ENCODE peak calls at places on chromosome 18, in five cellular contexts. Y is GM10248, L is HFFc6, B is AG04449, U is natural killer cell. M is an unnamed sample.

GRCh38 chr18:36149514-36150289 is 20.0 kb downstream of the ELP2 start:
- DNase-seq in B (no peak), L (no peak), Y (peak; percentile 52), U (no peak), M (peak; percentile 61)

GRCh38 chr18:4987452-4988405 is 209.3 kb downstream of the AKAIN1 start:
- DNase-seq in L (no peak), U (no peak), B (no peak), Y (no peak), M (no peak)

GRCh38 chr18:24023185-24023814 is 8.7 kb downstream of the TTC39C start:
- DNase-seq in B (no peak), L (no peak), Y (no peak), U (no peak), M (no peak)

GRCh38 chr18:26103579-26103978 is 13.2 kb upstream of the SS18 start:
- DNase-seq in U (no peak), B (no peak), Y (no peak), L (no peak), M (no peak)

GRCh38 chr18:56748698-56749268 is 97.6 kb downstream of the WDR7 start:
- DNase-seq in B (peak; percentile 0), L (peak; percentile 35), U (no peak), Y (peak; percentile 25), M (peak; percentile 31)

GRCh38 chr18:62584241-62585120 is 61.7 kb downstream of the ZCCHC2 start:
- DNase-seq in B (peak; percentile 49), U (peak; percentile 75), L (peak; percentile 84), Y (peak; percentile 88), M (peak; percentile 84)

GRCh38 chr18:44526705-44527415 is 153.8 kb upstream of the SETBP1 start:
- DNase-seq in Y (no peak), L (no peak), B (no peak), U (no peak), M (no peak)

GRCh38 chr18:74216661-74217110 is 68.4 kb downstream of the TIMM21 start:
- DNase-seq in Y (no peak), U (no peak), L (no peak), B (no peak), M (no peak)

GRCh38 chr18:9719421-9719981 is 11.4 kb downstream of the RAB31 start:
- DNase-seq in Y (no peak), U (no peak), B (no peak), L (peak; percentile 89), M (no peak)

GRCh38 chr18:44179693-44180092 is 501.0 kb upstream of the SETBP1 start:
- DNase-seq in B (no peak), L (no peak), Y (no peak), U (no peak), M (no peak)

DNA sequence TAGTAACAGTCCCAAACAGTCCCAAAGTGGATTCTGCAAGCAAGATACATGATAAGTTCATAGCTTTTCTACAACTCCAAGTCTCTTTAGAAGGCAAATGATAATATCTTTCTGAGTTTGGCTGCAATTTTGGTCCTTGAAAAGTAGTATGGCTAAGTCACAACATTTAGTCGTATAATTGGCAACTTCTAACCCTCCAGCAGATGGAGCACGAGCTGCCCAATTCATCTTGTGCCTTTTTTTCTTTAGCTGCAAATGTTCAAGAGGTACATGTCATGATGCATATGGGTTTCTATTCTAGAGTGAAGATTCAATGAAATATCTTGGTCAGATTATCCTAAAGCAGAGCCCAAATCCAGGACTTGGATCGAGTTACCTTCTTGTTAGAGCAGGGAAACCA is 127.0 kb upstream of the KLHL14 start:
- DNase-seq in U (no peak), L (no peak), Y (no peak), B (no peak), M (no peak)
- TF ChIP-seq CTCF in U (no peak), L (no peak), Y (no peak), B (no peak), M (no peak)

GRCh38 chr18:8478968-8479370 is 130.3 kb upstream of the RAB12 start:
- DNase-seq in U (no peak), L (no peak), B (no peak), Y (no peak), M (no peak)
- TF ChIP-seq CTCF in U (no peak), L (peak; percentile 60), B (no peak), Y (no peak), M (no peak)

DNA sequence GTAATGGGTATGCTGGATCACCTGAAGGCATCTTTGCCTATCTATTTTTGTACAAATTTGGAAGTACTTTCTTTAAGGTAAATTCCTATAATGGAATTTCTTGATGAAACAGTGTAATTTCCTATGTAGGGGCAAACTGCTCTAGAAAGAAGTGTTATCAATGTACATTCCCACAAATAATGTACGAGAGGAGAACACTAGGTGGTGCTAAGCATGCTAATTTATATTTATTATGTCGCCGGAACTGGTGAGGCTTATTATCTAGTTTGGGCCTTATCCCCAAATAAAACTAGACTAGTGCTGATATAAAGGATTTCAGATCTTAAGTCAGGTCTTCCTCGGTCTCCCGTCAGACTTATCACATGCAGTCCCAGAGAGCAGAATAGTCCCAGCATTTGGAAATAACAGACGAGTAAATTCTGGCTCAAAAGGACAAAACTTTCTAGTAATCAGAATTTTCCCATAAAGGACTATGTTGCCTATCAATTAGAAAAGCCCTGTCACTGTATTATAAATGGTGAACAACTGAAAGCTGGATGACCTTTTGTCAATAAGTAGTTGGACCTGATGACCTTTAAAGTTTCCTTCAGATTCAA is 86.9 kb upstream of the RBBP8 start:
- DNase-seq in L (no peak), B (no peak), U (no peak), Y (peak; percentile 24), M (peak; percentile 10)
- TF ChIP-seq CTCF in L (peak; percentile 72), B (peak; percentile 27), U (no peak), Y (peak; percentile 21), M (peak; percentile 15)

GRCh38 chr18:45749918-45750689 is 26.1 kb downstream of the SLC14A1 start:
- DNase-seq in B (no peak), Y (no peak), L (no peak), U (no peak), M (no peak)
- TF ChIP-seq CTCF in B (no peak), Y (no peak), L (no peak), U (no peak), M (no peak)

DNA sequence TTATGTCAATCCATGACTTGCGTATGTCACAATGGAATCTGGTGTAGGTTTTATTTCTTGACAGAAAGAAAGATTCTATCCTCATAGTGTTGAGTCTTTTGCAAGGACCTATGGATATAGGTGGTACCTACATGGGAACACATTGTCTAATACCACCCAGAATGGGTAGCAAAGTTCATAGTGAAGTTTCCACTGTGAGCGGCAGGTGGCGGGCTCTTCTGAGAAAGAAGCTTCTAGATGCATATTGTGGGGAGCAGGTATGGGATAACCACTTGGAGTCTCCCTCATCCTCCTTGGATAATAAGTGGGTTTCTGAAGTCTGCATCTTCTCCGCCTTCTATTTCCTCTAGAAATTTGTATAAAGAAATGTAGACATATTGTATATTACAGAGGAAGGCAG is 44.9 kb downstream of the LINC00305 start:
- DNase-seq in L (no peak), U (no peak), B (no peak), Y (no peak), M (no peak)
- TF ChIP-seq CTCF in L (peak; percentile 31), U (no peak), B (no peak), Y (no peak), M (no peak)

DNA sequence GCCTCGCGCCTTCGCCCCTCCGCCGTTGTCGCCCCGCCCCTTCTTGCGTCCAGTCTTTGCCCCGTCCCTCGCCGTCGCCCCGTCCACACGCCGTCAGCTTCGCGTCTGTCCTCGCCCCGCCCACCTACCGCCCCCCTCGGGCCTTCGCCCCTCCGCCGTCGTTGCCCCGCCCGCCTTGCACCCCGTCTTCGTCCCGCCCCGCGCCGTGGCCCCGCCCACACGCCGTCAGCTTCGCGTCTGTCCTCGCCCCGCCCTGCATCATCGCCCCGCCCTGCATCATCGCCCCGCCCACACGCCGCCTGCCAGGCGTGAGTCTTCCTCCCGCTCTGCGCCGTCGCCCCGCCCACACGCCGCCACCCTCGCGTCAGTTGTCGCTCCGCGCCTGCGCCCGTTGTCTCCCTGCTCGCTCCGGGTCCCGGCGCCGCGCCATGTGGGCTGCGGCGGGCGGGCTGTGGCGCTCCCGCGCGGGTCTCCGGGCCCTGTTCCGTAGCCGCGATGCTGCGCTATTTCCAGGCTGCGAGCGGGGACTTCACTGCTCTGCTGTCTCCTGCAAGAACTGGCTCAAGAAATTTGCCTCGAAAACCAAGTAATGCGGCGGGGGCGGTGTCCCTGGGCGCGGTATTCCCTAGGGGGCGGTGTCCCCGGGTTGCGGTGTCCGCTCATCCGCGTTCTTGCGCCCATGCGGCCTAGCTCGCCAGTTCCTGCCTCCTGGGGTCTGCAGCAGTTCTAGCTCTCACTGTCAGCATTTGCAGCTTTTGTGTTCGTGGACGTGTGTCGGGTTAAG is at the start of gene RBFA:
- DNase-seq in B (peak; percentile 86), U (peak; percentile 99), L (peak; percentile 98), Y (peak; percentile 98), M (peak; percentile 99)
- TF ChIP-seq CTCF in B (peak; percentile 5), U (no peak), L (peak; percentile 81), Y (peak; percentile 41), M (no peak)

DNA sequence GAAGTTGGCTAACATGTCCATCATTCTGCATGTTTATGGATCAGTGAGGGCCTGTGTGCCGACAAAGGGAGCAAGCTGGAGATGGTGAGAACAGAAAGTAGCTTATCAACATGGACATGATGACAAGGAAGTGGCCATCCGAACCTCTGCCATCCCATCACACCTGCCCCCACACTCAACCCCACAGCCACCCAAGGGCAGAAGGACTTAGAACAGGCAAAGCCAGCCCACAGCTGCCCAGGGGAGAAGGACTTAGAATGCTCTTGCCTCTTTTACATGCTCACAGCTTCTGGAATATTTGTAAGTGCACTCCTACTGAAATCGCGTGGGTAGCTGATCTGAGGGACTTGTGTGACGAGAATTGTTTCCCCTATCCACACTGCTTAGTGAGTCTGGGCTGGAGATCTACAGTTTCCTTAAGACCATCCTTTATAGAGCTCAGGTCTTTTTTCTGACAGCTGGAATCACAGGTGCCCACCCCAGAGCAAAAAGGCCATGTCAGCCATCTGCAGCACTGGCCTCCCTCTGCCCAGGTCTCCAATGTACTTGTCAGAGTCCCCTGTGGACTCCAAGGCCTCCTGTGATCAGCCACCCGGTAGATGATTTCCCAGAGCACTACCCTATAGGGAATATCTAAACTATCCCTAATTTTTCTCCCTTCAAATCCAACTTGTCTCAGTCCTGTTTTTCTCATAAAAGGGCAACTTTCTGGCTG is 154.1 kb downstream of the SMAD7 start:
- DNase-seq in B (no peak), Y (no peak), U (no peak), L (no peak), M (no peak)
- TF ChIP-seq CTCF in B (no peak), Y (no peak), U (no peak), L (no peak), M (no peak)

DNA sequence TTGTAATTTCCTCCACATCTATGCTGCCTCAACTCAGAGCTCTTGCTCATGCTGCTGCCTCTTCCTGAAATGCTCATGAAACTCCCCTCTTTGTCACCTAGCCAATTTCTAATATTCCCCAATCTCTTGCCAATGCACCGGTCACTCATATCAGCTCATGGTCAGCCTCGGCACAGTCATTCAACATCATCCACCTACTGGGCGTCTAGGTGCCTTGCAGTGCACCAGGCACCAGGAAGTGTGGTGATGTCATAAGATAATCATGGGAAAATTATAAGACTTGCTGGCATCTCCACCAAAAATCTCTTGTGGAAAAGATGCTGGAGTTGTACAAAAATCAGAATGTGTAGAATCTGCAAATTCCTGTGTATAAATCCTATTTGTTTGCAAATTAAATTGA is 52.6 kb upstream of the RAB27B start:
- DNase-seq in Y (no peak), B (no peak), U (no peak), L (peak; percentile 85), M (no peak)
- TF ChIP-seq CTCF in Y (no peak), B (peak; percentile 49), U (no peak), L (peak; percentile 78), M (no peak)

GRCh38 chr18:7805880-7806279 is 238.8 kb downstream of the PTPRM start:
- DNase-seq in B (no peak), L (no peak), Y (no peak), U (no peak), M (no peak)
- TF ChIP-seq CTCF in B (no peak), L (no peak), Y (no peak), U (no peak), M (no peak)

GRCh38 chr18:3221496-3221895 is 1.7 kb upstream of the MYOM1 start:
- DNase-seq in B (no peak), U (no peak), L (no peak), Y (no peak), M (no peak)
- TF ChIP-seq CTCF in B (no peak), U (no peak), L (no peak), Y (no peak), M (no peak)